ENCODE peak calls at places on chromosomes 13 and 19, in ten cellular contexts. One of them, this sample, is unnamed.

GRCh38 chr13:41588899-41589298 is 131.5 kb downstream of the RGCC start:
- DNase-seq in stimulated activated CD4-positive, alpha-beta T cell treated with anti-CD3 and anti-CD28 coated beads, Interleukin-4, amount 100 ng/mL, for 1 hour: peak
- DNase-seq in ELF-1: no peak
- DNase-seq in activated CD4-positive, alpha-beta T cell treated with anti-CD3 and anti-CD28 coated beads, Interleukin-2, amount 10 ng/mL, durations not matched to agents 7 days and 5 days: no peak
- DNase-seq in GM13976: no peak
- DNase-seq in brain microvascular endothelial cell: peak
- DNase-seq in amygdala: no peak
- DNase-seq in tibial artery: no peak
- DNase-seq in cardiac fibroblast: peak
- DNase-seq in substantia nigra: no peak
- DNase-seq in this sample: no peak

GRCh38 chr13:113607477-113608245 is 23.1 kb downstream of the TFDP1 start:
- DNase-seq in stimulated activated CD4-positive, alpha-beta T cell treated with anti-CD3 and anti-CD28 coated beads, Interleukin-4, amount 100 ng/mL, for 1 hour: no peak
- DNase-seq in ELF-1: no peak
- DNase-seq in activated CD4-positive, alpha-beta T cell treated with anti-CD3 and anti-CD28 coated beads, Interleukin-2, amount 10 ng/mL, durations not matched to agents 7 days and 5 days: no peak
- DNase-seq in GM13976: no peak
- DNase-seq in brain microvascular endothelial cell: no peak
- DNase-seq in amygdala: no peak
- DNase-seq in tibial artery: no peak
- DNase-seq in cardiac fibroblast: no peak
- DNase-seq in substantia nigra: no peak
- DNase-seq in this sample: no peak

GRCh38 chr19:5186293-5187050 is 154.1 kb downstream of the PTPRS start:
- DNase-seq in stimulated activated CD4-positive, alpha-beta T cell treated with anti-CD3 and anti-CD28 coated beads, Interleukin-4, amount 100 ng/mL, for 1 hour: no peak
- DNase-seq in ELF-1: no peak
- DNase-seq in activated CD4-positive, alpha-beta T cell treated with anti-CD3 and anti-CD28 coated beads, Interleukin-2, amount 10 ng/mL, durations not matched to agents 7 days and 5 days: no peak
- DNase-seq in GM13976: no peak
- DNase-seq in brain microvascular endothelial cell: peak
- DNase-seq in amygdala: no peak
- DNase-seq in tibial artery: no peak
- DNase-seq in cardiac fibroblast: peak
- DNase-seq in substantia nigra: no peak
- DNase-seq in this sample: no peak

GRCh38 chr13:97276862-97277269 is 54.7 kb downstream of the MBNL2 start:
- DNase-seq in stimulated activated CD4-positive, alpha-beta T cell treated with anti-CD3 and anti-CD28 coated beads, Interleukin-4, amount 100 ng/mL, for 1 hour: no peak
- DNase-seq in ELF-1: no peak
- DNase-seq in activated CD4-positive, alpha-beta T cell treated with anti-CD3 and anti-CD28 coated beads, Interleukin-2, amount 10 ng/mL, durations not matched to agents 7 days and 5 days: no peak
- DNase-seq in GM13976: no peak
- DNase-seq in brain microvascular endothelial cell: no peak
- DNase-seq in amygdala: no peak
- DNase-seq in tibial artery: no peak
- DNase-seq in cardiac fibroblast: peak
- DNase-seq in substantia nigra: no peak
- DNase-seq in this sample: no peak

GRCh38 chr13:34748561-34748960 is 193.5 kb upstream of the NBEA start:
- DNase-seq in stimulated activated CD4-positive, alpha-beta T cell treated with anti-CD3 and anti-CD28 coated beads, Interleukin-4, amount 100 ng/mL, for 1 hour: no peak
- DNase-seq in ELF-1: no peak
- DNase-seq in activated CD4-positive, alpha-beta T cell treated with anti-CD3 and anti-CD28 coated beads, Interleukin-2, amount 10 ng/mL, durations not matched to agents 7 days and 5 days: no peak
- DNase-seq in GM13976: no peak
- DNase-seq in brain microvascular endothelial cell: no peak
- DNase-seq in amygdala: no peak
- DNase-seq in tibial artery: no peak
- DNase-seq in cardiac fibroblast: peak
- DNase-seq in substantia nigra: no peak
- DNase-seq in this sample: no peak

GRCh38 chr13:93446256-93446655 is 219.6 kb downstream of the GPC6 start:
- DNase-seq in stimulated activated CD4-positive, alpha-beta T cell treated with anti-CD3 and anti-CD28 coated beads, Interleukin-4, amount 100 ng/mL, for 1 hour: no peak
- DNase-seq in ELF-1: no peak
- DNase-seq in activated CD4-positive, alpha-beta T cell treated with anti-CD3 and anti-CD28 coated beads, Interleukin-2, amount 10 ng/mL, durations not matched to agents 7 days and 5 days: no peak
- DNase-seq in GM13976: no peak
- DNase-seq in brain microvascular endothelial cell: no peak
- DNase-seq in amygdala: no peak
- DNase-seq in tibial artery: no peak
- DNase-seq in cardiac fibroblast: no peak
- DNase-seq in substantia nigra: no peak
- DNase-seq in this sample: no peak

GRCh38 chr19:10237702-10238101 is 6.6 kb upstream of the S1PR2 start:
- DNase-seq in stimulated activated CD4-positive, alpha-beta T cell treated with anti-CD3 and anti-CD28 coated beads, Interleukin-4, amount 100 ng/mL, for 1 hour: no peak
- DNase-seq in ELF-1: no peak
- DNase-seq in activated CD4-positive, alpha-beta T cell treated with anti-CD3 and anti-CD28 coated beads, Interleukin-2, amount 10 ng/mL, durations not matched to agents 7 days and 5 days: no peak
- DNase-seq in GM13976: no peak
- DNase-seq in brain microvascular endothelial cell: no peak
- DNase-seq in amygdala: no peak
- DNase-seq in tibial artery: no peak
- DNase-seq in cardiac fibroblast: no peak
- DNase-seq in substantia nigra: no peak
- DNase-seq in this sample: no peak

GRCh38 chr13:49869514-49869913 is 66.6 kb downstream of the SPRYD7 start:
- DNase-seq in stimulated activated CD4-positive, alpha-beta T cell treated with anti-CD3 and anti-CD28 coated beads, Interleukin-4, amount 100 ng/mL, for 1 hour: no peak
- DNase-seq in ELF-1: peak
- DNase-seq in activated CD4-positive, alpha-beta T cell treated with anti-CD3 and anti-CD28 coated beads, Interleukin-2, amount 10 ng/mL, durations not matched to agents 7 days and 5 days: no peak
- DNase-seq in GM13976: no peak
- DNase-seq in brain microvascular endothelial cell: peak
- DNase-seq in amygdala: no peak
- DNase-seq in tibial artery: no peak
- DNase-seq in cardiac fibroblast: peak
- DNase-seq in substantia nigra: no peak
- DNase-seq in this sample: no peak

GRCh38 chr13:70668983-70669382 is 560.7 kb upstream of the KLHL1 start:
- DNase-seq in stimulated activated CD4-positive, alpha-beta T cell treated with anti-CD3 and anti-CD28 coated beads, Interleukin-4, amount 100 ng/mL, for 1 hour: no peak
- DNase-seq in ELF-1: no peak
- DNase-seq in activated CD4-positive, alpha-beta T cell treated with anti-CD3 and anti-CD28 coated beads, Interleukin-2, amount 10 ng/mL, durations not matched to agents 7 days and 5 days: no peak
- DNase-seq in GM13976: no peak
- DNase-seq in brain microvascular endothelial cell: no peak
- DNase-seq in amygdala: no peak
- DNase-seq in tibial artery: no peak
- DNase-seq in cardiac fibroblast: no peak
- DNase-seq in substantia nigra: no peak
- DNase-seq in this sample: no peak

GRCh38 chr19:29586401-29586800 is 19.7 kb upstream of the POP4 start:
- DNase-seq in stimulated activated CD4-positive, alpha-beta T cell treated with anti-CD3 and anti-CD28 coated beads, Interleukin-4, amount 100 ng/mL, for 1 hour: no peak
- DNase-seq in ELF-1: no peak
- DNase-seq in activated CD4-positive, alpha-beta T cell treated with anti-CD3 and anti-CD28 coated beads, Interleukin-2, amount 10 ng/mL, durations not matched to agents 7 days and 5 days: no peak
- DNase-seq in GM13976: no peak
- DNase-seq in brain microvascular endothelial cell: no peak
- DNase-seq in amygdala: no peak
- DNase-seq in tibial artery: no peak
- DNase-seq in cardiac fibroblast: no peak
- DNase-seq in substantia nigra: no peak
- DNase-seq in this sample: no peak